ENCODE peak calls at places on chromosomes 1 and 21, in nine cellular contexts. Y is heart left ventricle, V is NCI-H510A treated with DMSO at 0.1 percent for 48 hours, E is AG09319, A is EL, T is A172, X is NCI-H1092 treated with DMSO at 0.1 percent for 48 hours, B is WERI-Rb-1, F is kidney. I is an unnamed sample.

GRCh38 chr1:66331641-66332523 is 202.1 kb upstream of the SGIP1 start:
- DNase-seq in E (peak; percentile 67), Y (peak; percentile 80), T (peak; percentile 67), A (peak; percentile 91), F (peak; percentile 85), X (no peak), B (no peak), V (peak; percentile 51), I (peak; percentile 68)

GRCh38 chr21:43972850-43973633 is 39.1 kb upstream of the TRAPPC10 start:
- DNase-seq in F (peak; percentile 77), T (no peak), X (no peak), V (peak; percentile 34), B (no peak), E (no peak), Y (no peak), A (no peak), I (peak; percentile 42)

GRCh38 chr1:58721247-58721820 is 21.5 kb upstream of the MYSM1 start:
- DNase-seq in A (peak; percentile 43), X (no peak), F (no peak), E (no peak), V (no peak), Y (no peak), B (no peak), T (no peak), I (no peak)

GRCh38 chr1:101738475-101738874 is 258.3 kb downstream of the OLFM3 start:
- DNase-seq in B (no peak), E (peak; percentile 1), F (no peak), Y (no peak), A (peak; percentile 58), T (no peak), X (no peak), V (no peak), I (no peak)

GRCh38 chr1:152577168-152577567 is 3.1 kb downstream of the LCE3D start:
- DNase-seq in E (no peak), Y (no peak), B (no peak), X (no peak), A (no peak), V (no peak), F (no peak), T (no peak), I (no peak)

GRCh38 chr1:105632342-105633196 is 1423.9 kb upstream of the PRMT6 start:
- DNase-seq in X (no peak), V (no peak), T (no peak), F (peak; percentile 25), B (no peak), Y (no peak), A (no peak), E (no peak), I (peak; percentile 49)

GRCh38 chr1:181083842-181084605 is 4.5 kb upstream of the IER5 start:
- DNase-seq in A (peak; percentile 45), F (no peak), X (peak; percentile 90), E (no peak), T (no peak), Y (peak; percentile 53), B (peak; percentile 70), V (peak; percentile 53), I (no peak)

GRCh38 chr1:55337801-55338447 is 122.8 kb upstream of the USP24 start:
- DNase-seq in A (peak; percentile 75), B (peak; percentile 55), V (peak; percentile 29), Y (no peak), T (peak; percentile 32), E (no peak), F (no peak), X (peak; percentile 27), I (no peak)

GRCh38 chr1:212039622-212040021 is 4.1 kb downstream of the DTL start:
- DNase-seq in T (no peak), A (no peak), V (no peak), B (no peak), E (no peak), Y (no peak), F (no peak), X (no peak), I (no peak)

GRCh38 chr1:156643266-156644092 is 1.6 kb downstream of the BCAN start:
- DNase-seq in A (no peak), V (no peak), F (no peak), X (no peak), Y (no peak), T (no peak), E (no peak), B (no peak), I (no peak)

GRCh38 chr1:228289996-228290881 is 82.4 kb downstream of the OBSCN start:
- DNase-seq in X (no peak), A (no peak), Y (no peak), B (no peak), F (peak; percentile 49), T (no peak), V (no peak), E (no peak), I (peak; percentile 8)

GRCh38 chr1:7583291-7584096 is 187.6 kb upstream of the VAMP3 start:
- DNase-seq in F (peak; percentile 35), Y (peak; percentile 11), E (no peak), A (no peak), T (no peak), B (no peak), V (no peak), X (no peak), I (no peak)

GRCh38 chr1:206568256-206568655 is 44.0 kb downstream of the EIF2D start:
- DNase-seq in Y (no peak), X (peak; percentile 38), E (no peak), V (no peak), T (no peak), A (peak; percentile 39), B (no peak), F (no peak), I (no peak)

GRCh38 chr1:143665606-143666005 is 306.2 kb downstream of the FAM72C start:
- DNase-seq in E (no peak), B (no peak), T (no peak), A (no peak), V (no peak), F (no peak), Y (no peak), X (no peak), I (no peak)

GRCh38 chr1:110631836-110632620 is 25.9 kb upstream of the KCNA2 start:
- DNase-seq in F (no peak), E (no peak), Y (no peak), V (no peak), X (no peak), T (no peak), A (no peak), B (no peak), I (no peak)

GRCh38 chr21:38843379-38843778 is 37.6 kb downstream of the ETS2 start:
- DNase-seq in A (no peak), B (no peak), Y (no peak), F (no peak), V (no peak), T (no peak), X (no peak), E (no peak), I (no peak)